ENCODE peak calls at places on chromosomes 6 and 20, in five cellular contexts. K is hepatocyte, V is OCI-LY7, S is SK-N-SH, M is neural progenitor cell. E is an unnamed sample.

GRCh38 chr6:151440930-151441329 is 11.0 kb downstream of the RMND1 start:
- DNase-seq in K (no peak), V (peak), S (no peak), M (no peak), E (no peak)

GRCh38 chr6:84681693-84682326 is 82.6 kb downstream of the TBX18 start:
- DNase-seq in K (no peak), V (no peak), S (no peak), M (no peak), E (no peak)

GRCh38 chr6:32825966-32826365 is 9.2 kb upstream of the HLA-DOB start:
- DNase-seq in K (no peak), V (no peak), S (no peak), M (peak), E (peak)

GRCh38 chr6:33621396-33622388 is 570 bp downstream of the ITPR3 start:
- DNase-seq in K (peak), V (peak), S (no peak), M (peak), E (peak)

GRCh38 chr6:132888701-132889100 is 74.3 kb downstream of the RPS12 start:
- DNase-seq in K (no peak), V (no peak), S (no peak), M (no peak), E (no peak)

GRCh38 chr20:6715350-6716063 is 52.0 kb upstream of the BMP2 start:
- DNase-seq in K (no peak), V (no peak), S (no peak), M (no peak), E (no peak)

GRCh38 chr6:11604836-11605506 is 67.4 kb downstream of the TMEM170B start:
- DNase-seq in K (no peak), V (no peak), S (no peak), M (no peak), E (no peak)

GRCh38 chr6:157760589-157761330 is 62.3 kb upstream of the SNX9 start:
- DNase-seq in K (no peak), V (no peak), S (no peak), M (no peak), E (no peak)

GRCh38 chr6:166618866-166619761 is 7.9 kb downstream of the RPS6KA2 start:
- DNase-seq in K (no peak), V (no peak), S (no peak), M (no peak), E (no peak)

GRCh38 chr20:11452326-11452725 is 465.4 kb upstream of the BTBD3 start:
- DNase-seq in K (no peak), V (no peak), S (no peak), M (no peak), E (no peak)

GRCh38 chr6:760982-761955 is 68.3 kb upstream of the EXOC2 start:
- DNase-seq in K (peak), V (no peak), S (peak), M (no peak), E (peak)

GRCh38 chr6:16635810-16636602 is 125.3 kb downstream of the ATXN1 start:
- DNase-seq in K (no peak), V (no peak), S (no peak), M (no peak), E (peak)

GRCh38 chr6:150301871-150302800 is 66.7 kb upstream of the IYD start:
- DNase-seq in K (peak), V (no peak), S (no peak), M (no peak), E (no peak)

GRCh38 chr20:62596486-62596885 is 45.8 kb upstream of the SLCO4A1 start:
- DNase-seq in K (no peak), V (no peak), S (no peak), M (no peak), E (no peak)

GRCh38 chr20:17624551-17625245 is 54.8 kb downstream of the DSTN start:
- DNase-seq in K (no peak), V (no peak), S (peak), M (no peak), E (no peak)

GRCh38 chr20:62208805-62209755 is 11.0 kb downstream of the HRH3 start:
- DNase-seq in K (no peak), V (no peak), S (peak), M (peak), E (peak)

GRCh38 chr6:137188855-137189254 is 15.4 kb upstream of the IL22RA2 start:
- DNase-seq in K (no peak), V (peak), S (no peak), M (peak), E (peak)

GRCh38 chr20:32976746-32977145 is 27.5 kb downstream of the SUN5 start:
- DNase-seq in K (no peak), V (no peak), S (no peak), M (no peak), E (no peak)

GRCh38 chr6:113018351-113019151 is 671.4 kb downstream of the RFPL4B start:
- DNase-seq in K (peak), V (no peak), S (no peak), M (no peak), E (no peak)
- H3K27ac ChIP-seq in K (peak), V (no peak), S (peak), M (no peak), E (no peak)

GRCh38 chr20:24164360-24164759 is 175.8 kb upstream of the GGTLC1 start:
- DNase-seq in K (no peak), V (peak), S (peak), M (peak), E (peak)
- TF ChIP-seq CTCF in K (peak), V (peak), S (peak), M (peak), E (peak)

GRCh38 chr6:97524846-97525245 is 241.8 kb upstream of the MMS22L start:
- DNase-seq in K (no peak), V (no peak), S (no peak), M (peak), E (peak)
- TF ChIP-seq EZH2phosphoT487 in K (no peak), V (no peak), S (no peak), M (no peak), E (no peak)

GRCh38 chr20:41233976-41234514 is 83.5 kb downstream of the ZHX3 start:
- DNase-seq in K (no peak), V (no peak), S (no peak), M (no peak), E (no peak)

GRCh38 chr20:41230136-41230535 is 87.4 kb downstream of the ZHX3 start:
- DNase-seq in K (no peak), V (no peak), S (no peak), M (no peak), E (no peak)

GRCh38 chr20:41232971-41233926 is 84.3 kb downstream of the ZHX3 start:
- DNase-seq in K (peak), V (no peak), S (no peak), M (no peak), E (no peak)

GRCh38 chr20:41231136-41231535 is 86.4 kb downstream of the ZHX3 start:
- DNase-seq in K (no peak), V (no peak), S (no peak), M (no peak), E (no peak)

GRCh38 chr20:41231850-41232249 is 85.7 kb downstream of the ZHX3 start:
- DNase-seq in K (no peak), V (no peak), S (no peak), M (no peak), E (no peak)
- H3K27ac ChIP-seq in K (peak), V (no peak), S (peak), M (no peak), E (no peak)

GRCh38 chr6:14584450-14584849 is 466.9 kb downstream of the CD83 start:
- DNase-seq in K (peak), V (no peak), S (no peak), M (no peak), E (no peak)
- TF ChIP-seq CTCF in K (peak), V (peak), S (no peak), M (no peak), E (no peak)

E was measured in GM23338.